ENCODE peak calls at places on chromosome 18, in eight cellular contexts. O, C, U, L, Q, I, P and S are unnamed samples. For H3K36me3 and H3K4me1, the result is how much of the 10 kb centered on the place peaks cover.

GRCh38 chr18:24491882-24492281 is 31.4 kb downstream of the HRH4 start:
- DNase-seq in O (peak), C (no peak), U (peak), L (no peak), Q (no peak), I (no peak), P (no peak), S (peak)

GRCh38 chr18:8912348-8913057 is 190.0 kb upstream of the NDUFV2 start:
- DNase-seq in O (peak), C (peak), U (no peak), L (peak), Q (no peak), I (peak), P (no peak), S (no peak)

GRCh38 chr18:10403675-10404074 is 50.8 kb upstream of the APCDD1 start:
- DNase-seq in O (no peak), C (no peak), U (no peak), L (no peak), Q (no peak), I (peak), P (no peak), S (no peak)

GRCh38 chr18:30376515-30376914 is 666.0 kb downstream of the DSC3 start:
- DNase-seq in O (no peak), C (no peak), U (no peak), L (no peak), Q (no peak), I (no peak), P (no peak), S (no peak)

GRCh38 chr18:57768557-57769326 is 34.4 kb downstream of the ATP8B1 start:
- DNase-seq in O (no peak), C (no peak), U (no peak), L (peak), Q (no peak), I (no peak), P (peak), S (no peak)

GRCh38 chr18:50820901-50821520 is 1.2 kb upstream of the MRO start:
- DNase-seq in O (no peak), C (no peak), U (no peak), L (no peak), Q (no peak), I (no peak), P (no peak), S (no peak)

GRCh38 chr18:42287047-42287446 is 332.0 kb downstream of the PIK3C3 start:
- DNase-seq in O (no peak), C (no peak), U (no peak), L (no peak), Q (no peak), I (no peak), P (no peak), S (no peak)

GRCh38 chr18:6557052-6557451 is 142.3 kb upstream of the L3MBTL4 start:
- DNase-seq in O (no peak), C (no peak), U (no peak), L (no peak), Q (no peak), I (no peak), P (no peak), S (no peak)

GRCh38 chr18:67265464-67266245 is 250.9 kb downstream of the DSEL start:
- DNase-seq in O (no peak), C (no peak), U (peak), L (no peak), Q (no peak), I (no peak), P (peak), S (no peak)

GRCh38 chr18:8750954-8751415 is 45.6 kb downstream of the MTCL1 start:
- DNase-seq in O (no peak), C (no peak), U (no peak), L (no peak), Q (no peak), I (no peak), P (peak), S (no peak)

GRCh38 chr18:34709631-34710429 is at the start of gene DTNA:
- DNase-seq in O (no peak), C (no peak), U (no peak), L (no peak), Q (no peak), I (no peak), P (peak), S (no peak)

GRCh38 chr18:62717059-62717849 is 1.9 kb downstream of the PHLPP1 start:
- DNase-seq in O (peak), C (no peak), U (peak), L (peak), Q (peak), I (peak), P (peak), S (peak)

GRCh38 chr18:22539045-22539444 is 121.3 kb upstream of the CTAGE1 start:
- DNase-seq in O (no peak), C (no peak), U (no peak), L (no peak), Q (no peak), I (no peak), P (peak), S (no peak)

GRCh38 chr18:63741769-63742168 is 33.4 kb upstream of the SERPINB7 start:
- DNase-seq in O (no peak), C (no peak), U (no peak), L (no peak), Q (no peak), I (no peak), P (peak), S (no peak)

GRCh38 chr18:801137-801536 is 10.9 kb downstream of the YES1 start:
- DNase-seq in O (no peak), C (no peak), U (no peak), L (no peak), Q (no peak), I (no peak), P (no peak), S (no peak)

GRCh38 chr18:61093967-61094366 is 239.3 kb upstream of the CDH20 start:
- DNase-seq in O (no peak), C (no peak), U (no peak), L (no peak), Q (no peak), I (no peak), P (no peak), S (no peak)

DNA sequence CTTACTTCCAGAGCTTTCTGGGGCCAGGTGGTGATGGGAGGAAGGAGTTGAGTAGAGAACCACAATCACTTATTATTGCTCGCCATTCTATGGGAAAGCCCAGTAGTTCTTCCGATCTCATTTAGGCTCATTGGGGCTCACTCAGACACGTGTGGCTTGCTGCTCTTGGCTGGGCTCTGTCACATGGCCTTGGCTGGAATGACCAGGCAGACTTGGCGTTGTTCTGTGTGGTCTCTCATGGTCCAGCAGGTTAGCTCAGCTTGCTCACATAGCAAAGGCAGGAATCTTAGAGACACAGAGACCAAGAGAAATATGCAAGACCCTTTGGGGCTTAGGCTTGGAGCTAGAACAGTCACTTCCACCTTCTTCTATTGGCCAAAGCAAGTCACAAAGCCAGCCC is 261.2 kb downstream of the LOXHD1 start:
- DNase-seq in O (no peak), C (no peak), U (no peak), L (no peak), Q (no peak), I (no peak), P (no peak), S (no peak)
- H3K36me3 ChIP-seq in O (under half), C (under half), U (under half), L (under half), Q (under half), I (under half), P (under half), S (under half)

GRCh38 chr18:77207540-77207939 is 42.1 kb upstream of the GALR1 start:
- DNase-seq in O (peak), C (no peak), U (peak), L (peak), Q (peak), I (peak), P (peak), S (peak)
- H3K4me3 ChIP-seq in O (no peak), C (no peak), U (no peak), L (no peak), Q (no peak), I (no peak), P (no peak), S (no peak)

DNA sequence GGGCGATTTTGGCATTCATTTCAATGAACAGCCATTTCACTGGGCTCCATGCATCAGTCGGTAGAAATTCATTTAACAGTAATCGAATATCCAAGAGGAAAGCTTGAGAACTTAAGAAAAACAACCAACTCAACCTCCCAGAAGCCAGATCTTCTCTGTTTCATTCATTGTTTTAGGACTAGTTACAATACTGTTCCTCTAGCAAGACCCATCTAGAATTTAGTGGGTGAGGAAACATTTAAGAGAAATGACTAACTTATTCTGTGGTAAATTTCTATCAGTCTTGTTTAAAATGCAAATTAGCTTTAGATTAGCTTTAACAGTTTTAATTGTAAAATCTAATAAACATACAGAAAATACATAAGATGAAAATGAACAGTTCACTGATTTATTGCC is 81.4 kb upstream of the SMAD7 start:
- DNase-seq in O (no peak), C (no peak), U (no peak), L (no peak), Q (no peak), I (no peak), P (no peak), S (no peak)
- H3K4me1 ChIP-seq in O (under half), C (under half), U (under half), L (under half), Q (under half), I (under half), P (under half), S (under half)

GRCh38 chr18:12334280-12335262 is 26.5 kb downstream of the TUBB6 start:
- DNase-seq in O (no peak), C (no peak), U (no peak), L (no peak), Q (no peak), I (no peak), P (no peak), S (no peak)

GRCh38 chr18:12333650-12334279 is 25.7 kb downstream of the TUBB6 start:
- DNase-seq in O (no peak), C (no peak), U (no peak), L (no peak), Q (no peak), I (no peak), P (no peak), S (no peak)

GRCh38 chr18:12336887-12337286 is 28.8 kb downstream of the TUBB6 start:
- DNase-seq in O (no peak), C (no peak), U (no peak), L (no peak), Q (no peak), I (no peak), P (peak), S (no peak)

GRCh38 chr18:12336251-12336650 is 28.2 kb downstream of the TUBB6 start:
- DNase-seq in O (no peak), C (no peak), U (no peak), L (no peak), Q (no peak), I (no peak), P (no peak), S (no peak)

GRCh38 chr18:12335503-12335902 is 27.5 kb downstream of the TUBB6 start:
- DNase-seq in O (no peak), C (no peak), U (no peak), L (no peak), Q (no peak), I (no peak), P (no peak), S (no peak)
- H3K36me3 ChIP-seq in O (under half), C (half or more), U (under half), L (under half), Q (under half), I (under half), P (under half), S (under half)

DNA sequence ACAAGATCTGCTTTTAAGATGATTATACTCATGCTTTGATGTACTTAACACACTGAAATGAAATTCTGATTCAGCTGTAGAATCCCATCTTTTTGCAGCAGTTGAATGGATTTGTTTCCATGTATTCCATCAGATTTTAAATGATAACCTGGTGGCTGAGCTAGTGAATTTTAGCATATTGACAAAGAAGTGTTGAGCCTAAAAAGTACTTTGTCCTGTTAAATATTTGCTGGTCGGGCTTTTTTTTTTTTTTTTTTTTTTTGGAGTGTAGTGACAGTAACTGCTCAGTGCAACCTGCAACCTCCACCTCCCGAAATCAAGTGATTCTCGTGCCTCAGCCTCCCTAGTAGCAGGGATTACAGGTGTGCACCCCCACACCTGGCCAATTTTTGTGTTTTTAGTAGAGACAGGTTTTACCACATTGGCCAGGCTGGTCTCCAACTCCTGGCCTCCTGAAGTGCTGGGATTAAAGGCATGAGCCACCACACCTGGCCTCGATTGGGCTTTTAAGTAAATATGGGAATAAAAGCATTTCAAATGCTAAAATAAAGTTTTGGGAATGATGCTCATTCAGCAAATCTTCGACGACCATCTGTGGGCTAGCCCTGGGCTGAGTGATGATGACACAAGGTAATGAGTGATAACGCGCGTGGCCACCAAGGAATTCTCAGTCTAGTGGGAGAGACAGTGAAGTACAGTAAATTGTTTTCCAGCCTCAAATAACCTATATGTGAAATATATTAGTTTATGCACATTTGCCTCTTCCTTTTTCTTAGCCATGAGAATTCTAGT is 2.2 kb downstream of the ELP2 start:
- DNase-seq in O (no peak), C (no peak), U (no peak), L (no peak), Q (no peak), I (no peak), P (no peak), S (no peak)
- H3K4me3 ChIP-seq in O (no peak), C (peak), U (no peak), L (no peak), Q (peak), I (no peak), P (no peak), S (no peak)

GRCh38 chr18:13268035-13268700 is 49.6 kb downstream of the LDLRAD4 start:
- DNase-seq in O (no peak), C (no peak), U (no peak), L (no peak), Q (no peak), I (no peak), P (peak), S (peak)
- H3K4me1 ChIP-seq in O (under half), C (under half), U (half or more), L (under half), Q (under half), I (under half), P (under half), S (under half)

DNA sequence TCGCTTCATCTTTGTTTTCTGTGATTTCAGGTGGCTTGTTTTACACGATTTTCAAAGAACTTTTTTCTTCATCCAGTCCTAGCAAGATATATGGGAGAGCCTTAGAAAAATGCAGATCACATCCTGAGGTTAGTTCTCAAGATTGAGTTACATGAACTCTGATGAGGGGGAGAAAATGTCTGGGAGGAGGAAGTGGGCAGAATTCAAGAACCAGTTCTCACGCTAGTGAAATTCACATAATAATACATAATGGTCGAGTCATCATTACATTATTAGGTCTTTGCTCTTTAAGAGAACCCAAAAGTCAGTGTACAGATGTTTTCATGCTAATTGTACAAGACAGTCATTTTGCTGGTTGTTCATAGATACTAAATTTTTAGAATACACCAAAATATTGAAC is 7.0 kb downstream of the TIMM21 start:
- DNase-seq in O (no peak), C (no peak), U (no peak), L (no peak), Q (no peak), I (no peak), P (no peak), S (no peak)
- H3K36me3 ChIP-seq in O (under half), C (half or more), U (half or more), L (under half), Q (under half), I (under half), P (under half), S (under half)

DNA sequence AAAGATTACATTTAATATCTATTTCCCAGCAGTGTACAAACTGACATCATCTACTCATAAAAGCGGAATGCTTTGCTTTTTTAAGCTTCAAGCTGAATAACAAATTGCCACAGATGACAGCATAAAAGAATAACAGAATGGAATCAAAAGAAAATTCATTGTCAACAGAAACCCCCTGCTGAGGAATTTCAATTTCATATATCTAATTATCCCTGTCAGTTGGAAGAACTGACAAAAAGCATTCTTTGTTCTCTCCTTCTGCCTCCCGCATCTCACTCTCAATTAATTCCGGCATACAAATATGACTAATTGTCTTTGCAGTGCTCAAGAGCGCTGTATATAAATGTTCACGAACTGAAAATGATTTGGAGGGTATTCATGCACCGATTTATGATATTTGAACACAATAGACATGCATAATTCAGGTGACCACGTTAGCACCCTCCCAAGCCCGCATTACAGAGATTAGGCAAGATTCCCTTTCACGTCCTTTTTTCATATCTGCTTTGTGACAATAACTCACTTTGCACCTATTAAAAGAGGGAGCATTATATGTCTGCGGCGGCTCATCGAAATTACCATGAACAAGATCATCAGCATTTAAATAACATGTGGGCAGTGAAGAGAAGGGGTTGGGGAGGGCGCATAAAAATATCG is 277.7 kb upstream of the SALL3 start:
- DNase-seq in O (no peak), C (no peak), U (no peak), L (no peak), Q (no peak), I (no peak), P (no peak), S (no peak)
- H3K4me3 ChIP-seq in O (no peak), C (no peak), U (no peak), L (no peak), Q (no peak), I (no peak), P (no peak), S (no peak)

DNA sequence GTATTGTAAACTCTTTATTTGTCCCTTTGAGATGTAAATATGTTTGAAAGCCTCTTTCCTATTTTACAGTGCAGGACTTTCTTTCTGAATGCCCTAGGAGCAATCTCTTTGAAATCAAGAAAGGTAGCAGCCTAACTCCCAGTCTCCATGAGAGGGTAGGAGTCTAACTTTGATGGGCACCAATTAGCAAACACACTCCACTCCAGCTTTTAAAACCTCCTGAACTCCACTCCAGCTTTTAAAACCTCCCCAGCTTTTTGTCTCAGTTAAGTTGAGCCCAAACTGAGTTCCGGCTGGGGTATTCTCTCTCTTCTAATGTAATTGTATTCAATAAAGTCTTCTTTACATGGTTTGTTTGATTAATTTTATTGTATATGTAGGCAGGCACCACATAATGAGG is 493.7 kb upstream of the CDH7 start:
- DNase-seq in O (no peak), C (no peak), U (no peak), L (no peak), Q (no peak), I (no peak), P (no peak), S (no peak)
- H3K4me1 ChIP-seq in O (under half), C (under half), U (under half), L (under half), Q (under half), I (under half), P (under half), S (under half)